ENCODE peak calls at places on chromosome 14, in seven cellular contexts. C is GM23338, G is fibroblast of lung, E is sigmoid colon, S is H9, D is A549, K is IMR-90. H is an unnamed sample. For H3K4me1, the result is how much of the 10 kb centered on the place peaks cover.

GRCh38 chr14:20503905-20504304 is 1.4 kb upstream of the RNASE10 start:
- DNase-seq in K (no peak), S (no peak), G (no peak), E (no peak), C (no peak), D (no peak), H (no peak)

GRCh38 chr14:59225281-59225680 is 36.8 kb downstream of the DAAM1 start:
- DNase-seq in E (no peak), D (no peak), G (no peak), C (no peak), K (no peak), S (no peak), H (no peak)

GRCh38 chr14:73295198-73295796 is 58.0 kb downstream of the PAPLN start:
- DNase-seq in G (peak), E (no peak), D (peak), S (no peak), C (peak), K (peak), H (no peak)

GRCh38 chr14:39431416-39432178 is 636 bp downstream of the FBXO33 start:
- DNase-seq in S (peak), D (peak), G (peak), K (peak), E (peak), C (peak), H (peak)

GRCh38 chr14:36207500-36207899 is 31.0 kb upstream of the PTCSC3 start:
- DNase-seq in C (peak), G (peak), E (no peak), K (peak), D (peak), S (no peak), H (no peak)

GRCh38 chr14:92726135-92726932 is 22.1 kb downstream of the LGMN start:
- DNase-seq in K (peak), D (peak), G (peak), E (peak), C (no peak), S (no peak), H (peak)

GRCh38 chr14:78927261-78927660 is 757.1 kb downstream of the NRXN3 start:
- DNase-seq in S (no peak), C (no peak), E (no peak), G (no peak), D (no peak), K (no peak), H (no peak)

GRCh38 chr14:90198541-90198940 is 57.8 kb upstream of the PSMC1 start:
- DNase-seq in D (no peak), S (no peak), G (no peak), E (no peak), K (no peak), C (no peak), H (no peak)

GRCh38 chr14:39265741-39266588 is 32.2 kb downstream of the MIA2 start:
- DNase-seq in G (peak), C (no peak), D (no peak), K (peak), E (no peak), S (no peak), H (no peak)

GRCh38 chr14:54206477-54206876 is 190.3 kb upstream of the CDKN3 start:
- DNase-seq in K (no peak), S (no peak), G (no peak), D (no peak), C (no peak), E (no peak), H (no peak)
- TF ChIP-seq CTCF in K (no peak), S (no peak), G (no peak), D (no peak), C (no peak), E (no peak), H (no peak)

DNA sequence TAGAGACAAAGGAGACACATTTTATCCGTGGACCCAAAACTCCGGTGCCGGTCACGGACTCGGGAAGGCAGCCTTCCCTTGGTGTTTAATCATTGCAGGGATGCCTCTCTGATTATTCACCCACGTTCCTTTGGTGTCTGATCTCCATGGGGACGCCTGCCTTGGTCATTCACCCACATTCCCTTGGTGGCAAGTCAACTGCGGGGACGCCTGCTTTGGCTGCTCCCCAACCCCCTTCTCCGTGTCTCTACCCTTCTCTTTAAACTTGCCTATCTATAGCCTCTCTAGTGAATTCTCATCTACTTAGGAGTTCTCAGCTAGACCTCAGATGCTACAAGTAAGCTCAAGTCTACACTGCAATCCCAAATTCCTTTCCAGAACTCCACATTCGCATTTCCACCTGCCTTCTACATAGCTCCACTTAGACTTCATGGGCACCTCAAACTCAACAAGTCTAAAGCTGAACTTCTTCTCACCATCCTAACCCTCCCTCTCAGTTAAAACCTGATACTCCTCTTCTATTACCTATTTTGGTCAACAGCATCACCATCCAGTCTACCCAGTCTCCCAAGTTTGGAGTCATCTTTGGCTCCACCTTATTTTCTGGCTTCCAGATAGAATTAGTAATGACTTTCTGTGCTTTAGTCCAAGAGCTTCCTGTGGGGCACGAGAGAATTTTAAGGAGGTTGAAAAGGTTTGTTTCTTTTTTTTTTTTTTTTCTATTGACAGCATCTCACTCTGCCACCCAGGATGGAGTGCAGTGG is 14.4 kb downstream of the SPTLC2 start:
- DNase-seq in C (no peak), S (no peak), E (no peak), G (no peak), K (no peak), D (no peak), H (no peak)
- H3K4me1 ChIP-seq in C (under half), S (under half), E (under half), G (under half), K (under half), D (half or more), H (under half)

GRCh38 chr14:99257673-99258221 is 14.2 kb downstream of the BCL11B start:
- DNase-seq in S (no peak), C (no peak), E (no peak), D (no peak), K (no peak), G (no peak), H (no peak)
- H3K27ac ChIP-seq in S (no peak), C (no peak), E (no peak), D (no peak), K (no peak), G (no peak), H (no peak)

DNA sequence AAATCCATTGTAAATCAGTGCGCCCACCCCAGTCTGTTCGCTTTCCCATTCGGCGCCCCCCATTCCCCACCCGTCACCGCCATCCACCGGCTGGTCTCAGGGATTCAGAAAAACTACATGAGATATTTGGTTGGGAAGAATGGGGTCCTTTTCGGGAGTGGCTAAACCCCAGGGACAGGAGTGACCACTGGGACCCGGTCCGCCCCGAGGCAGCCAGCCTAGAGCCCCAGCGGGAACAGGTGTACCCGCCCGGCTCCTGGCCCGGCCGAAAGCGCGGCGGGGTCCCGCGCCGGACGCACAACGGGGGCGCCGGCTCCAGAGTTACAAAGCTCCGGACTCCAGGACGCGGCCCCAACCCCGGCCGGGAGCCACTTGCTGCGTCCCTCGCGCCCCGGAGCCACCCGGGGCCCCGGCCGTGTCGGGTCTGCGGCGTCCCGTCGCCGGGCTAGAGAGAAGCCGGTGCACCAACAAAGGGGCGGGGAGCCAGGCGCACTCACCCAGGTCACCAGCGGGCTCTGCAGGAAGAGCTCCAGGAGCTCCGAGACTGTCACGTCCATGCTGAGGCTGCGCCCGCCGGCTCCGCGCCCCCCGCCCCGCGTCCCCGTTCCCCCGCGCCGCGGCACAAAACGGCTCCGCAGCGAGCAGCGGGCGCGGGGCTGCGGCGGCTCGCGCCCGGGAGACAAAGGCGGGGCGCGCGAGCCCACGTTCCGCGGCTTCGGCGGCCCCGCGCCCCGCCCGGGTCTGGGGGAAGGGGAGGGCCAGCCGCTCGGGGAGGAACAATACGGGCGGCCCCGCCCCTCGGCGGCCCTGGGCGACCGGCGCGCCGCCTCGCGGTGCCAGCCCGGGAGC is at the start of gene CCDC88C:
- DNase-seq in E (no peak), S (peak), C (peak), G (no peak), D (peak), K (no peak), H (no peak)
- TF ChIP-seq CTCF in E (no peak), S (peak), C (no peak), G (no peak), D (no peak), K (no peak), H (no peak)

GRCh38 chr14:68913516-68913915 is 65.6 kb downstream of the ACTN1 start:
- DNase-seq in D (no peak), C (no peak), E (no peak), S (no peak), G (no peak), K (no peak), H (no peak)

GRCh38 chr14:68918612-68919011 is 60.5 kb downstream of the ACTN1 start:
- DNase-seq in K (no peak), E (no peak), C (no peak), G (no peak), D (no peak), S (no peak), H (no peak)

GRCh38 chr14:68911594-68912227 is 67.4 kb downstream of the ACTN1 start:
- DNase-seq in S (peak), D (peak), C (peak), K (peak), E (peak), G (peak), H (peak)

GRCh38 chr14:68919129-68919927 is 59.8 kb downstream of the ACTN1 start:
- DNase-seq in E (no peak), D (no peak), K (no peak), C (no peak), S (no peak), G (no peak), H (no peak)

GRCh38 chr14:68916358-68916757 is 62.7 kb downstream of the ACTN1 start:
- DNase-seq in D (no peak), K (no peak), E (no peak), S (no peak), C (no peak), G (no peak), H (no peak)
- H3K4me1 ChIP-seq in D (under half), K (under half), E (half or more), S (under half), C (under half), G (under half), H (half or more)